ENCODE peak calls at places on chromosome 2, in five cellular contexts. One of them, this sample, is unnamed. For H3K27me3, the result is how much of the 10 kb centered on the place peaks cover.

GRCh38 chr2:134027980-134028379 is 225.9 kb upstream of the MGAT5 start:
- DNase-seq in neuronal stem cell: no peak
- DNase-seq in mesenchymal stem cell: no peak
- DNase-seq in H1: peak
- DNase-seq in IMR-90: no peak
- DNase-seq in this sample: no peak

GRCh38 chr2:55771612-55772011 is 78.0 kb upstream of the PNPT1 start:
- DNase-seq in IMR-90: peak
- DNase-seq in H1: no peak
- DNase-seq in mesenchymal stem cell: peak
- DNase-seq in neuronal stem cell: no peak
- DNase-seq in this sample: peak

GRCh38 chr2:213021971-213022899 is 129.2 kb downstream of the IKZF2 start:
- DNase-seq in IMR-90: peak
- DNase-seq in mesenchymal stem cell: peak
- DNase-seq in neuronal stem cell: no peak
- DNase-seq in H1: no peak
- DNase-seq in this sample: peak

GRCh38 chr2:45177870-45178269 is 168.6 kb upstream of the SIX2 start:
- DNase-seq in H1: no peak
- DNase-seq in mesenchymal stem cell: no peak
- DNase-seq in neuronal stem cell: no peak
- DNase-seq in IMR-90: peak
- DNase-seq in this sample: no peak

GRCh38 chr2:17166506-17166905 is 351.7 kb downstream of the RAD51AP2 start:
- DNase-seq in neuronal stem cell: no peak
- DNase-seq in H1: no peak
- DNase-seq in IMR-90: peak
- DNase-seq in mesenchymal stem cell: peak
- DNase-seq in this sample: no peak

GRCh38 chr2:10982931-10983701 is 71.4 kb downstream of the KCNF1 start:
- DNase-seq in mesenchymal stem cell: peak
- DNase-seq in neuronal stem cell: no peak
- DNase-seq in H1: no peak
- DNase-seq in IMR-90: peak
- DNase-seq in this sample: no peak

GRCh38 chr2:8590940-8591339 is 90.9 kb upstream of the ID2 start:
- DNase-seq in IMR-90: no peak
- DNase-seq in neuronal stem cell: no peak
- DNase-seq in mesenchymal stem cell: no peak
- DNase-seq in H1: no peak
- DNase-seq in this sample: peak

GRCh38 chr2:68352651-68353386 is 12.3 kb upstream of the PLEK start:
- DNase-seq in mesenchymal stem cell: no peak
- DNase-seq in IMR-90: no peak
- DNase-seq in H1: no peak
- DNase-seq in neuronal stem cell: no peak
- DNase-seq in this sample: no peak

GRCh38 chr2:103464831-103465230 is 703.0 kb downstream of the TMEM182 start:
- DNase-seq in H1: no peak
- DNase-seq in neuronal stem cell: no peak
- DNase-seq in IMR-90: no peak
- DNase-seq in mesenchymal stem cell: no peak
- DNase-seq in this sample: no peak
- H3K4ac ChIP-seq in H1: no peak
- H3K4ac ChIP-seq in neuronal stem cell: no peak
- H3K4ac ChIP-seq in IMR-90: no peak
- H3K4ac ChIP-seq in mesenchymal stem cell: no peak
- H3K4ac ChIP-seq in this sample: no peak

DNA sequence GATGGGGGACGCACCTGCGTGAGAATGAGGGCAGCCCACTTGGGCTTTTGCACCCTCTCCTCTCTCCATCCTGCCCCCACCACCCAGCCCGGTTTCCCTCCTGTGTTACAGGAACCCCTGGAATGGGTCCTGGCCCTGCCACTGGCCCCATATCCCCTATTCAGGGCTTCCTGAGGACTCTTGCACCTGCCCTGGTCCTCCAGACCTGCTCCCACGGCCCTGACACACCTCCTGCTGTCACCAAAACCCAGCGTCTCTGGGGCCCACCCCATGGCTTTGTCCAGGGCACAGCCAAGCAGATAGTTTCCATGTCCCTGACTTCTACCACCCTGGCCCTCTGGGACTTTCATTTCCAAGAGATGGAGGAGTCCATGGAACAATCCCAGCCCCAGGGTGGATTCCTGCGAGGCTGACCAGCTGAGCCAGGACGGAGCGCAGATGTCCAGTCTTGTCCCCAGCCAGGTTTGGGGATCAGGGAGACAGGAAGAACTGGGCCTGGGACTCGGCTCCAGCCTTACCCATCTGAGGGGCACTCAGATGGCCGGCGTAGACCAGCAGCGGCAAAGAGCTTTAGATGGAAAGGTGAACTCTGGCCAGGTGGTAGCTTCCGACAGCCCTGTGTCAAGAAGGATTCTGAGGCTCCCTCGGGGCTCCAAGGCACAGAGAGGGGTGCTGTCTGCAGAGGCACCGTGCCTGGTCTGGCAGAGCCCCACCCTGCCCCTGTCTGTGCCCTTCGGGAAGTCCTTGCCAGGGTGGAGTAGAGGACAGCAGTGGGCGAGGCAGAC is 12.0 kb downstream of the GPR35 start:
- DNase-seq in IMR-90: no peak
- DNase-seq in mesenchymal stem cell: no peak
- DNase-seq in H1: no peak
- DNase-seq in neuronal stem cell: no peak
- DNase-seq in this sample: no peak
- H3K27me3 ChIP-seq in IMR-90: under half
- H3K27me3 ChIP-seq in mesenchymal stem cell: under half
- H3K27me3 ChIP-seq in H1: under half
- H3K27me3 ChIP-seq in neuronal stem cell: under half
- H3K27me3 ChIP-seq in this sample: under half

DNA sequence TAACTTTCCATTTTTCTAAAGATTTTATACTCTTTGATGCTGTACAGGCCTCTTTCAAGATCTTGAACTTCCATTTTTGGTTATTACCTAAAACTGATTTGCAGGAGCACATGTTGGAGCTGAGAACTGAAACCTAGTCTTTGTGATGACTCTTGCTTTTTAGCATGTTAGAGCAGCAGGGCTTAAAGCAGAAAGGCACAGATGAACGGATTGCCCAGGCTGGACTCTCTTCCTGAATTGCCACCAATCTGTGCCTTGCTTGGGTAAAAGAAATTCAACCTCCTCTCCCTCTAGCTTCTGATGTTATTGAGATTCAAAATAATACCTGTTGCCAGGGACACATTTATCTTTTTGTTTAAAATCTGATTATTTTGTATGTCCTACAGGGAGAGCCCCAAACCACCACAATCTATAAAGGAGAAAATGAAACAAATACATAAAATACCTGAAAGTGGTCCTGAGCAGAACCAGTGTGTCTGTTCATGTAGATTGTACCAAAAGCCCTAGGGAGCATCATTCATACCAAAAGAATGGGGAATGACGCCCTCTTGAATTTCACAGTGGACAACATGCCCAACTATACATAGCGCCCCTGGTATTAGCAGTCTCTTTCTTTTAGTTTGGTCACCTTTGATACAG is 277.0 kb upstream of the MAP2 start:
- DNase-seq in IMR-90: no peak
- DNase-seq in mesenchymal stem cell: no peak
- DNase-seq in neuronal stem cell: no peak
- DNase-seq in H1: no peak
- DNase-seq in this sample: no peak
- H3K4ac ChIP-seq in IMR-90: no peak
- H3K4ac ChIP-seq in mesenchymal stem cell: no peak
- H3K4ac ChIP-seq in neuronal stem cell: no peak
- H3K4ac ChIP-seq in H1: no peak
- H3K4ac ChIP-seq in this sample: no peak

DNA sequence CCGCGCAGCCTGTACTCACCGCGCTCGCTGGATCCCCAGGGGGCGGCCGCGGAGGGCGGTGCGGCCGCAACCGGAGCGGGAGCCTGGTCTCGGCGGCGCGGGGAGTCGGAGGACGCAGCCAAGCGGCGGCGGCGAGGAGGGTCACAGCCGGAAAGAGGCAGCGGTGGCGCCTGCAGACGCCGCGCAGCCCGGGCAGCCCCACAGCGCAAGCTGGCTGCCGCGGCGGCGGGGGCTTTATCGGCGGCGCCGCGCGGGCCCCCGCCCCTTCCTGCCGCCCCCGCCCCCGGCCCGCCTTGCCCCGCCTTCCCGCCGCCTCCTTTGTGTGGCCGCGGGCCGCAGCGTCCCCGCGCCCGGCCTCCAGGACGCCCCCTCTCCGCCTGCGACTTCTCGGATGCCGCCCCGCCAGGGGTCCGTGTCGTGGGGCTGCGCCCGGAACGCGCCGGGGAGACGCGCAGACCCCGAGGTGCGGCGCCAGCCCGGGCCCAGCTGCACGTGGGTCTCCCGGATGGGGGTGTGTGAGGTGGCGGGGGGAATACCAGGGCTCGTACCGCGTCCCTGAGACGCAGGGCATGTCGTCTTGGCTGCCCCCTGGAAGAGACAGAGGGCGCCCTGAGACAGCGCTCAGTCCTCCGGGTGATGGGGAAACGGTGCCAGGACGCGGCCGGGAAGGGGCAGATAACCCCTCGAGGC is at the start of gene SERPINE2:
- DNase-seq in mesenchymal stem cell: peak
- DNase-seq in IMR-90: peak
- DNase-seq in neuronal stem cell: peak
- DNase-seq in H1: peak
- DNase-seq in this sample: peak
- H3K27me3 ChIP-seq in mesenchymal stem cell: under half
- H3K27me3 ChIP-seq in IMR-90: under half
- H3K27me3 ChIP-seq in neuronal stem cell: under half
- H3K27me3 ChIP-seq in H1: under half
- H3K27me3 ChIP-seq in this sample: under half

This sample was measured in trophoblast cell.